ENCODE peak calls at places on chromosomes 1 and 21, in six cellular contexts. V is uterus, H is heart right ventricle, N is Panc1, F is astrocyte, E is prostate gland. P is an unnamed sample. For H3K9me3, the result is how much of the 10 kb centered on the place peaks cover.

GRCh38 chr1:78045850-78046778 is at the start of gene GIPC2:
- DNase-seq in E (no peak), H (peak), V (peak), F (peak), N (no peak), P (peak)

GRCh38 chr1:225774276-225775147 is 3.1 kb upstream of the SRP9 start:
- DNase-seq in F (peak), E (no peak), V (no peak), H (no peak), N (no peak), P (no peak)

GRCh38 chr1:55464550-55464949 is 249.4 kb upstream of the USP24 start:
- DNase-seq in V (no peak), E (no peak), F (no peak), N (no peak), H (no peak), P (no peak)

GRCh38 chr1:198267921-198268320 is 111.1 kb downstream of the NEK7 start:
- DNase-seq in N (no peak), E (no peak), H (no peak), V (no peak), F (peak), P (no peak)

GRCh38 chr1:230084408-230085177 is 17.6 kb downstream of the GALNT2 start:
- DNase-seq in N (peak), E (peak), F (peak), H (no peak), V (no peak), P (peak)

GRCh38 chr1:41629571-41629970 is 145.1 kb upstream of the EDN2 start:
- DNase-seq in E (no peak), N (no peak), H (no peak), F (peak), V (no peak), P (no peak)

GRCh38 chr21:17578162-17578561 is 34.5 kb downstream of the BTG3 start:
- DNase-seq in E (no peak), V (no peak), N (no peak), H (no peak), F (no peak), P (no peak)

GRCh38 chr1:195218428-195219212 is 1389.6 kb downstream of the KCNT2 start:
- DNase-seq in E (no peak), F (no peak), N (no peak), V (no peak), H (no peak), P (no peak)

GRCh38 chr1:32052887-32053286 is 19.9 kb upstream of the TMEM39B start:
- DNase-seq in E (no peak), V (no peak), F (peak), H (no peak), N (no peak), P (no peak)

GRCh38 chr1:204110894-204111633 is 38.1 kb downstream of the SOX13 start:
- DNase-seq in N (no peak), E (no peak), F (no peak), V (no peak), H (no peak), P (no peak)

GRCh38 chr1:201655243-201655642 is 116.3 kb downstream of the NAV1 start:
- DNase-seq in V (peak), F (peak), N (no peak), H (no peak), E (no peak), P (no peak)

GRCh38 chr1:79568411-79568810 is 561.9 kb upstream of the ADGRL4 start:
- DNase-seq in V (no peak), E (no peak), N (no peak), F (peak), H (no peak), P (no peak)

GRCh38 chr1:241641748-241642592 is 1.8 kb upstream of the CHML start:
- DNase-seq in E (no peak), F (peak), V (no peak), H (no peak), N (no peak), P (no peak)

GRCh38 chr1:244112646-244113045 is 61.6 kb downstream of the ZBTB18 start:
- DNase-seq in F (peak), N (no peak), V (no peak), H (no peak), E (no peak), P (no peak)

GRCh38 chr21:39961251-39961650 is 94.0 kb downstream of the PCP4 start:
- DNase-seq in E (no peak), H (no peak), N (no peak), F (peak), V (no peak), P (no peak)

GRCh38 chr1:50970927-50971582 is 1.0 kb downstream of the CDKN2C start:
- DNase-seq in E (no peak), H (no peak), F (no peak), N (no peak), V (no peak), P (no peak)

GRCh38 chr21:38806153-38806941 is 618 bp downstream of the ETS2 start:
- DNase-seq in H (peak), N (no peak), V (no peak), E (no peak), F (no peak), P (peak)

GRCh38 chr1:228379666-228380065 is 27.0 kb downstream of the TRIM11 start:
- DNase-seq in E (no peak), H (no peak), F (no peak), N (no peak), V (no peak), P (peak)

GRCh38 chr1:185499986-185500626 is 183.1 kb upstream of the IVNS1ABP start:
- DNase-seq in H (no peak), F (peak), N (no peak), E (no peak), V (no peak), P (no peak)

GRCh38 chr1:232512712-232513111 is 117.2 kb downstream of the SIPA1L2 start:
- DNase-seq in V (no peak), E (no peak), F (no peak), N (no peak), H (no peak), P (no peak)

GRCh38 chr1:228691926-228692325 is 43.4 kb upstream of the RHOU start:
- DNase-seq in F (peak), V (no peak), N (peak), H (no peak), E (peak), P (no peak)

GRCh38 chr1:58035523-58035922 is 511.0 kb downstream of the OMA1 start:
- DNase-seq in E (no peak), N (no peak), H (no peak), V (no peak), F (no peak), P (no peak)

GRCh38 chr1:18390953-18391352 is 89.8 kb upstream of the KLHDC7A start:
- DNase-seq in E (no peak), N (no peak), V (no peak), H (no peak), F (no peak), P (no peak)

GRCh38 chr1:83819436-83819835 is 179.5 kb downstream of the TTLL7 start:
- DNase-seq in F (no peak), E (no peak), H (no peak), V (no peak), N (no peak), P (no peak)

GRCh38 chr1:97877307-97877706 is 43.5 kb downstream of the DPYD start:
- DNase-seq in H (no peak), N (no peak), E (no peak), V (no peak), F (no peak), P (no peak)

DNA sequence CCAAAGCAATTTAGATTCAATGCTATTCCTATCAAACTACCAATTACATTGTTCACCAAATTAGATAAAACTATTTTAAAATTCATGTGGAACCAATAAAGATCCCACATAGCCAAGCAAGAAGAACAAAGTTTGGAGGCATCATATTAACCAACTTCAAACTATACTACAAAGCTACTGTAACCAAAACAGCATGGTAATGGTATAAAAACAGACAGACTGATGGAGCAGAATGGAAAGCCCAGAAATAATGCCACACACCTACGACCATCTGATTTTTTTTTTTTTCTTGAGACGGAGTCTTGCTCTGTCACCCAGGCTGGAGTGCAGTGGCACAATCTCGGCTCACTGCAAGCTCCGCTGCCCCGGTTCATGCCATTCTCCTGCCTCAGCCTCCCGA is 7.1 kb downstream of the ZNF124 start:
- DNase-seq in F (no peak), V (no peak), H (no peak), E (no peak), N (no peak), P (no peak)
- H3K9me3 ChIP-seq in F (under half), V (under half), H (half or more), E (under half), N (half or more), P (under half)

GRCh38 chr1:220219136-220219442 is 53.2 kb downstream of the RAB3GAP2 start:
- DNase-seq in F (no peak), E (no peak), V (no peak), N (no peak), H (no peak), P (no peak)

GRCh38 chr1:220217383-220217988 is 54.8 kb downstream of the RAB3GAP2 start:
- DNase-seq in H (no peak), F (no peak), V (no peak), N (peak), E (no peak), P (no peak)

GRCh38 chr1:220213381-220213983 is 58.8 kb downstream of the RAB3GAP2 start:
- DNase-seq in F (no peak), V (no peak), E (no peak), H (no peak), N (no peak), P (no peak)
- H3K9me3 ChIP-seq in F (under half), V (under half), E (under half), H (under half), N (under half), P (under half)

GRCh38 chr21:19368944-19369343 is 965.4 kb upstream of the TMPRSS15 start:
- DNase-seq in F (no peak), V (no peak), H (no peak), N (no peak), E (no peak), P (no peak)
- H3K9me3 ChIP-seq in F (under half), V (under half), H (under half), N (under half), E (under half), P (under half)

GRCh38 chr1:4121293-4121684 is 221.2 kb upstream of the C1orf174 start:
- DNase-seq in F (no peak), H (no peak), V (no peak), N (no peak), E (no peak), P (no peak)
- H3K9me3 ChIP-seq in F (under half), H (under half), V (under half), N (under half), E (under half), P (under half)

GRCh38 chr1:46772571-46772970 is 26.3 kb upstream of the CYP4B1 start:
- DNase-seq in E (no peak), F (no peak), H (no peak), V (no peak), N (no peak), P (no peak)

GRCh38 chr1:46770541-46770940 is 28.3 kb upstream of the CYP4B1 start:
- DNase-seq in V (no peak), E (no peak), H (no peak), N (no peak), F (no peak), P (no peak)

GRCh38 chr1:46769028-46769740 is 29.7 kb upstream of the CYP4B1 start:
- DNase-seq in H (no peak), E (no peak), N (no peak), F (no peak), V (no peak), P (no peak)

GRCh38 chr1:46768445-46768844 is 30.4 kb upstream of the CYP4B1 start:
- DNase-seq in F (no peak), N (no peak), H (no peak), E (no peak), V (no peak), P (no peak)

DNA sequence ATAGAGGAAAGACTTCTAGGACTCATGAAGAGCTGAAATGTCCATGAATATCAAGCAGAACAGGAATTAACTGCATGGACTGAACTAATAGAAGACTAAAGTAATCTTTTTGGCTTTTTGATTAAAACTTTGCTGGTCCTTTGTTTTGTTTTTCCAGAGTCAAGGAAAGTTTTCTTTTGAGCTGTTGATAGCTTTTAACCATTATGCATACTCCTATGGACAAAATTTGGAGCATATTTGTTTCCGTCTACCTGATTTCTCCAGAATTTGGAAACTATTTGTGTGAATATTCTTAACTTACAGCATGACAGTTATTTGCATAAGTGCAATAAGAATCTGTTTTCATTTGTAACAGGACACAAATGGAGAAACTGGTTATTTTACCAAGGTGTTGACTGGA is 24.5 kb upstream of the CYP4B1 start:
- DNase-seq in N (no peak), F (no peak), E (no peak), V (no peak), H (no peak), P (no peak)
- H3K9me3 ChIP-seq in N (under half), F (under half), E (under half), V (under half), H (half or more), P (under half)

GRCh38 chr1:40507973-40508372 is 594 bp upstream of the EXO5 start:
- DNase-seq in N (no peak), F (no peak), V (no peak), H (no peak), E (no peak), P (no peak)

GRCh38 chr1:40508375-40509341 is at the start of gene EXO5:
- DNase-seq in H (peak), E (peak), N (no peak), F (peak), V (peak), P (peak)
- H3K9me3 ChIP-seq in H (under half), E (under half), N (under half), F (under half), V (under half), P (under half)

GRCh38 chr1:176648556-176648955 is 185.6 kb downstream of the PAPPA2 start:
- DNase-seq in E (no peak), F (no peak), V (no peak), H (no peak), N (no peak), P (no peak)
- H3K9me3 ChIP-seq in E (under half), F (under half), V (under half), H (half or more), N (under half), P (under half)

DNA sequence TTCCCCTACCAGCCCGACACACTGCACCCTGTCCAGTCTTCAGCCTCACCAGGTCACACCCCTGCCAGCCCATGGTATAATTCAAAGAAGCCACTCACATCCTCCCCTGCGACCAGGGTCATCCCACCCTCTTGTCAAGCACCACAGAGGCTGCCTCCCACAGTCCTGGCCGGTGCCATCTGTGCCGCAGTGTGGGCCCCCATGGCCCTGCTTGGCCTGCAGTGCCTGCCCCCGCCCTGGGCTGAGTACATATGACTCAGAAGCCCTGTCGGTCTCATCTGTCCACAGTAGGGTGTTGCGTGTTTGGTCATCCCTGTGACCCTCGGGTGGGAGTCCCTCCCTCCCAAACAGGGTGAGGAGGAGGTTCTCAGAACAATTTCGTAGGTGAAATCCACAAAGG is 190.8 kb upstream of the AJAP1 start:
- DNase-seq in V (no peak), E (no peak), N (no peak), F (no peak), H (no peak), P (no peak)
- H3K9me3 ChIP-seq in V (under half), E (under half), N (under half), F (under half), H (under half), P (under half)